ENCODE peak calls at places on chromosomes 3 and 15, in ten cellular contexts. O, C, Z, P, Y, D, B, F, U and H are unnamed samples.

GRCh38 chr3:187975571-187976360 is 178.2 kb upstream of the LPP start:
- ATAC-seq in O (peak; percentile 47), C (no peak), Z (no peak), P (peak; percentile 42), Y (peak; percentile 39), D (no peak), B (no peak), F (peak; percentile 62), U (peak; percentile 75), H (no peak)

GRCh38 chr3:102112706-102113230 is 263.5 kb downstream of the NFKBIZ start:
- ATAC-seq in O (no peak), C (no peak), Z (peak; percentile 59), P (no peak), Y (no peak), D (no peak), B (no peak), F (no peak), U (no peak), H (no peak)

GRCh38 chr15:80779658-80780415 is 667 bp downstream of the CEMIP start:
- ATAC-seq in O (no peak), C (peak; percentile 58), Z (peak; percentile 45), P (peak; percentile 2), Y (peak; percentile 38), D (no peak), B (no peak), F (peak; percentile 18), U (no peak), H (no peak)

GRCh38 chr15:66394912-66395311 is 8.2 kb downstream of the MAP2K1 start:
- ATAC-seq in O (no peak), C (no peak), Z (no peak), P (no peak), Y (no peak), D (no peak), B (no peak), F (peak; percentile 10), U (no peak), H (no peak)

GRCh38 chr15:69815793-69816192 is 281.9 kb downstream of the TLE3 start:
- ATAC-seq in O (no peak), C (no peak), Z (no peak), P (no peak), Y (no peak), D (no peak), B (no peak), F (no peak), U (peak; percentile 16), H (no peak)

GRCh38 chr3:162897286-162897685 is 1400.7 kb downstream of the OTOL1 start:
- ATAC-seq in O (no peak), C (no peak), Z (no peak), P (no peak), Y (no peak), D (no peak), B (no peak), F (no peak), U (no peak), H (no peak)

GRCh38 chr3:152093901-152094300 is 174.8 kb upstream of the MBNL1 start:
- ATAC-seq in O (no peak), C (no peak), Z (no peak), P (no peak), Y (no peak), D (no peak), B (no peak), F (no peak), U (no peak), H (no peak)

GRCh38 chr3:85574306-85574705 is 615.5 kb downstream of the CADM2 start:
- ATAC-seq in O (no peak), C (no peak), Z (no peak), P (no peak), Y (no peak), D (no peak), B (no peak), F (no peak), U (no peak), H (no peak)

GRCh38 chr3:177981576-177981975 is 554.7 kb upstream of the KCNMB2 start:
- ATAC-seq in O (peak; percentile 34), C (no peak), Z (no peak), P (no peak), Y (no peak), D (no peak), B (no peak), F (no peak), U (no peak), H (no peak)

GRCh38 chr15:98802187-98802586 is 153.8 kb downstream of the IGF1R start:
- ATAC-seq in O (no peak), C (no peak), Z (peak; percentile 53), P (no peak), Y (no peak), D (no peak), B (no peak), F (no peak), U (no peak), H (no peak)

GRCh38 chr3:19885468-19885867 is 48.5 kb downstream of the EFHB start:
- ATAC-seq in O (peak; percentile 82), C (peak; percentile 8), Z (no peak), P (no peak), Y (no peak), D (no peak), B (no peak), F (peak; percentile 47), U (no peak), H (no peak)